ENCODE peak calls at places on chromosomes 13 and 19, in eight cellular contexts. Y, C, B, V, U, N, K and M are unnamed samples.

GRCh38 chr13:40613192-40613818 is 53.1 kb downstream of the FOXO1 start:
- DNase-seq in Y (no peak), C (peak; percentile 37), B (no peak), V (peak; percentile 56), U (no peak), N (no peak), K (no peak), M (no peak)

GRCh38 chr13:50682002-50682401 is 161.5 kb downstream of the DLEU7 start:
- DNase-seq in Y (no peak), C (no peak), B (no peak), V (no peak), U (no peak), N (peak; percentile 36), K (no peak), M (no peak)

GRCh38 chr19:13172335-13173128 is 22.3 kb downstream of the IER2 start:
- DNase-seq in Y (peak; percentile 91), C (peak; percentile 94), B (peak; percentile 83), V (peak; percentile 97), U (peak; percentile 77), N (peak; percentile 87), K (peak; percentile 87), M (peak; percentile 59)

GRCh38 chr13:96027496-96027895 is 25.7 kb downstream of the UGGT2 start:
- DNase-seq in Y (no peak), C (no peak), B (no peak), V (no peak), U (no peak), N (no peak), K (no peak), M (no peak)

GRCh38 chr13:20044086-20044485 is 85.6 kb downstream of the ZMYM2 start:
- DNase-seq in Y (no peak), C (no peak), B (no peak), V (peak; percentile 86), U (no peak), N (no peak), K (no peak), M (no peak)

GRCh38 chr13:107124129-107124718 is 556.3 kb upstream of the ARGLU1 start:
- DNase-seq in Y (no peak), C (no peak), B (peak; percentile 36), V (no peak), U (peak; percentile 43), N (peak; percentile 26), K (peak; percentile 9), M (no peak)

GRCh38 chr13:23381877-23382276 is 51.6 kb downstream of the SACS start:
- DNase-seq in Y (no peak), C (no peak), B (no peak), V (peak; percentile 48), U (no peak), N (no peak), K (no peak), M (no peak)

GRCh38 chr13:114200673-114201005 is 21.6 kb downstream of the CFAP97D2 start:
- DNase-seq in Y (no peak), C (no peak), B (peak; percentile 19), V (peak; percentile 45), U (peak; percentile 56), N (no peak), K (peak; percentile 15), M (peak; percentile 19)

GRCh38 chr19:16233081-16233776 is 35.5 kb downstream of the AP1M1 start:
- DNase-seq in Y (peak; percentile 63), C (no peak), B (no peak), V (no peak), U (no peak), N (no peak), K (no peak), M (no peak)

GRCh38 chr19:38658462-38659306 is 11.2 kb downstream of the ACTN4 start:
- DNase-seq in Y (peak; percentile 82), C (peak; percentile 90), B (peak; percentile 100), V (peak; percentile 76), U (peak; percentile 100), N (peak; percentile 100), K (peak; percentile 100), M (peak; percentile 98)

GRCh38 chr13:31803327-31803726 is 64.0 kb downstream of the RXFP2 start:
- DNase-seq in Y (no peak), C (no peak), B (no peak), V (no peak), U (no peak), N (no peak), K (no peak), M (no peak)

GRCh38 chr19:44857837-44858236 is 11.7 kb downstream of the NECTIN2 start:
- DNase-seq in Y (no peak), C (no peak), B (no peak), V (no peak), U (no peak), N (no peak), K (no peak), M (no peak)

GRCh38 chr19:6737873-6738725 is 719 bp upstream of the GPR108 start:
- DNase-seq in Y (peak; percentile 92), C (peak; percentile 99), B (peak; percentile 80), V (peak; percentile 99), U (peak; percentile 92), N (peak; percentile 87), K (peak; percentile 76), M (no peak)

GRCh38 chr13:110306340-110306959 is 507 bp downstream of the COL4A1 start:
- DNase-seq in Y (peak; percentile 65), C (no peak), B (no peak), V (peak; percentile 38), U (peak; percentile 68), N (peak; percentile 51), K (peak; percentile 57), M (no peak)
- H3K4me3 ChIP-seq in Y (peak overlapping the region; percentile 97), C (no peak overlapping the region), B (peak overlapping the region; percentile 84), V (peak overlapping the region; percentile 76), U (peak overlapping the region; percentile 68), N (peak overlapping the region; percentile 75), K (peak overlapping the region; percentile 66), M (peak overlapping the region; percentile 87)

GRCh38 chr19:49808762-49809154 is 4.3 kb downstream of the FUZ start:
- DNase-seq in Y (peak; percentile 97), C (peak; percentile 98), B (peak; percentile 71), V (peak; percentile 95), U (peak; percentile 90), N (peak; percentile 79), K (peak; percentile 73), M (peak; percentile 59)

GRCh38 chr19:49809987-49810389 is 3.1 kb downstream of the FUZ start:
- DNase-seq in Y (no peak), C (no peak), B (no peak), V (no peak), U (no peak), N (no peak), K (no peak), M (no peak)

GRCh38 chr19:49811328-49811727 is 1.8 kb downstream of the FUZ start:
- DNase-seq in Y (no peak), C (no peak), B (no peak), V (no peak), U (no peak), N (no peak), K (no peak), M (no peak)

GRCh38 chr19:49807888-49808675 is 5.0 kb downstream of the FUZ start:
- DNase-seq in Y (no peak), C (no peak), B (no peak), V (no peak), U (no peak), N (no peak), K (no peak), M (no peak)

GRCh38 chr19:49809155-49809986 is 3.7 kb downstream of the FUZ start:
- DNase-seq in Y (peak; percentile 82), C (peak; percentile 84), B (no peak), V (peak; percentile 56), U (peak; percentile 70), N (no peak), K (peak; percentile 19), M (peak; percentile 77)
- TF ChIP-seq CTCF in Y (peak; percentile 23), C (peak; percentile 8), B (no peak), V (peak; percentile 14), U (no peak), N (no peak), K (no peak), M (no peak)

DNA sequence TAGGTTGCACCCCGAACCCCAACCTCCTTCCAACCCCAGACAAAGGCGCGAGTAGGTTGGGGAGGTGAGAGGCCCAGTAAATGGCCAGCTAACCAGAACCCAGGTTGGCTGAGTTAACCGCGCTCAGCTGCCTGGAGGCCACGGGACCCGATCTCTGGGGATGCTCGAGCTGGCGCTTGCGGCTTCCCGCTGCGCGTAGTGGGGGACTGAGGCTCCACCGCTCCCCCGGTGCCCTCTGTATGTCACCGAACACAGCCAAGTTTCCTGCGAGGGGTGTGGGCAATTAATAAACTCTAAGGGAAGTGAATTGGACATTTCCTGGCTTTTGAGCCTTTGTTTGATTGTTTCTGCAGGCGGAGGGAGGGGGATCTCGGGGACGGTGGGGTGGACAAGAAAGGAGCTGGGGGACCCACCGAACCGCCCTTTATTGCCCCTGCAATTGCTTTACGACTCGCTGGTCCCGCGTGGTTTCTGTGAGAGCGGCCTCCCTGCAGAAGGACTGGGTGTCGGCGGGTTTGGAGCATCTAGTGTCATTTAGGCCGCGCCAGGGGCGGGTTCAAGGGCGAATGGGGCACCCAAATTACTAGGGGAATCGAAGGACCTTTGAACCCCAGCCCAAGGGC is 3.5 kb upstream of the ZIC5 start:
- DNase-seq in Y (no peak), C (no peak), B (no peak), V (no peak), U (no peak), N (no peak), K (no peak), M (no peak)
- H3K4me3 ChIP-seq in Y (no peak overlapping the region), C (no peak overlapping the region), B (no peak overlapping the region), V (no peak overlapping the region), U (no peak overlapping the region), N (no peak overlapping the region), K (no peak overlapping the region), M (no peak overlapping the region)

GRCh38 chr13:49448753-49449152 is 4.7 kb downstream of the SETDB2 start:
- DNase-seq in Y (no peak), C (no peak), B (no peak), V (no peak), U (no peak), N (no peak), K (no peak), M (no peak)

GRCh38 chr13:49452725-49453457 is 8.8 kb downstream of the SETDB2 start:
- DNase-seq in Y (no peak), C (no peak), B (no peak), V (no peak), U (no peak), N (no peak), K (no peak), M (no peak)

GRCh38 chr13:49453465-49453864 is 9.4 kb downstream of the SETDB2 start:
- DNase-seq in Y (no peak), C (no peak), B (no peak), V (no peak), U (no peak), N (no peak), K (no peak), M (no peak)

GRCh38 chr13:49446473-49446872 is 2.4 kb downstream of the SETDB2 start:
- DNase-seq in Y (no peak), C (no peak), B (no peak), V (no peak), U (no peak), N (no peak), K (no peak), M (no peak)

DNA sequence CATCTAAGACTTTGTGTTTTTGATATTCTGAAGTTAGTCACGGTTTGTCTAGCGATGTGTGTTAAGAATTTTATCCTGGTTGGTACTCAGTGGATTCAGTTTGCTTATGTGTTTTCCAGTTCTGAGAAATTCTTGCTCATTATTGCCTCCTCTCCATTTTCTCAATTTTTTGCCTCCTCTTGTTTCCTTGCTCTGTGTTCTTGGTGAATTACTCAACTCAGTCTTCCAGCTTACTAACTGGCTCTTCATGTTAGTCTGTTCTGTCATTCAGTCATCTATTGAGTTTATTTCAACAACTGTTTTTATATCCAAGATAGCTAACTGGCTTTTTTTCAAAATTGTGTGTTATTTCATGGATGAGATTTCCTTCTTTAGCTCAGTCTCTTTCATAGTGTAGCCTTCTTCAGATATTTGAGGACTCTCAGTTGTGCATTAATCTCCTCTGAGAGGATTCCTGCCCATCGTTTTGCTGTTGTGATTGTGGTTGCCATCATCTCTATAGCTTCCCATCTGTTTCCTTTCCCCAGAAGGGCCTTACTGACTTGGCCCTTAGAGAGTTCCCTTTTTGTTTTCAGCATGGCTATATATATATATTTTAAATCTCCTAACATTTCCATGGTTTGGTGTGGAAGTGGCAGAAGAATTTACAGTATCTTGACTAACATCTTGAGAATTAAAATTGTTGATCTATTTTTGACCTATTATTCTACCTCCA is 6.2 kb downstream of the SETDB2 start:
- DNase-seq in Y (no peak), C (no peak), B (no peak), V (no peak), U (no peak), N (no peak), K (no peak), M (no peak)
- TF ChIP-seq CTCF in Y (no peak), C (no peak), B (no peak), V (no peak), U (no peak), N (no peak), K (no peak), M (no peak)